ENCODE peak calls at places on chromosomes 4 and X, in eight cellular contexts. O is nucleus accumbens, N is fibroblast of lung, H is G401, B is T-helper 2 cell, U is globus pallidus, X is astrocyte of the hippocampus, S is stromal cell of bone marrow. G is an unnamed sample.

GRCh38 chr4:87853108-87853507 is 20.3 kb downstream of the MEPE start:
- DNase-seq in O (no peak), N (peak; percentile 41), H (peak; percentile 66), B (no peak), U (peak; percentile 81), X (peak; percentile 72), S (peak; percentile 31), G (peak; percentile 53)

GRCh38 chr4:15451866-15452765 is 17.6 kb upstream of the CC2D2A start:
- DNase-seq in O (no peak), N (peak; percentile 99), H (no peak), B (no peak), U (no peak), X (peak; percentile 94), S (peak; percentile 87), G (no peak)

GRCh38 chr4:37132351-37132989 is 112.1 kb upstream of the NWD2 start:
- DNase-seq in O (no peak), N (no peak), H (no peak), B (no peak), U (no peak), X (no peak), S (no peak), G (no peak)

GRCh38 chr4:122548452-122548851 is 72.4 kb downstream of the IL21 start:
- DNase-seq in O (no peak), N (peak; percentile 80), H (no peak), B (no peak), U (no peak), X (peak; percentile 4), S (no peak), G (no peak)

GRCh38 chrX:69046996-69047490 is 118.2 kb downstream of the PJA1 start:
- DNase-seq in O (no peak), N (no peak), H (no peak), B (no peak), U (no peak), X (no peak), S (no peak), G (no peak)

GRCh38 chrX:115266300-115266699 is 23.2 kb upstream of the LUZP4 start:
- DNase-seq in O (no peak), N (peak; percentile 10), H (no peak), B (no peak), U (no peak), X (no peak), S (no peak), G (no peak)

GRCh38 chr4:89992744-89993143 is 98.1 kb downstream of the MMRN1 start:
- DNase-seq in O (no peak), N (no peak), H (no peak), B (no peak), U (no peak), X (no peak), S (no peak), G (no peak)

GRCh38 chrX:13703135-13703534 is 14.2 kb downstream of the RAB9A start:
- DNase-seq in O (no peak), N (no peak), H (no peak), B (no peak), U (no peak), X (no peak), S (no peak), G (no peak)

GRCh38 chr4:3822230-3822947 is 56.2 kb downstream of the ADRA2C start:
- DNase-seq in O (no peak), N (no peak), H (no peak), B (no peak), U (no peak), X (no peak), S (no peak), G (no peak)

GRCh38 chr4:25433966-25434667 is 57.1 kb downstream of the ANAPC4 start:
- DNase-seq in O (no peak), N (no peak), H (no peak), B (no peak), U (no peak), X (no peak), S (no peak), G (no peak)